ENCODE peak calls at places on chromosomes 5 and 9, in ten cellular contexts. X is activated CD8-positive, alpha-beta memory T cell treated with anti-CD3 and anti-CD28 coated beads for 48 hours; M is GM18507; H is left ventricle myocardium inferior; W is WERI-Rb-1; B is T47D; Z is RCC 7860; I is CD8-positive, alpha-beta memory T cell; S is GM13976; V is HTR-8/SVneo. T is an unnamed sample.

GRCh38 chr5:83077662-83078261 is 415 bp downstream of the XRCC4 start:
- DNase-seq in W (no peak), B (no peak), H (no peak), X (no peak), I (no peak), S (peak), V (peak), M (no peak), Z (no peak), T (no peak)

GRCh38 chr9:4700093-4700492 is 20.7 kb downstream of the CDC37L1 start:
- DNase-seq in B (no peak), Z (no peak), V (no peak), H (no peak), I (no peak), X (no peak), M (no peak), W (no peak), S (no peak), T (no peak)

GRCh38 chr5:80127037-80127642 is 92.0 kb downstream of the THBS4 start:
- DNase-seq in S (no peak), I (no peak), H (no peak), B (no peak), X (no peak), M (no peak), W (no peak), V (no peak), Z (peak), T (peak)

GRCh38 chr5:150774145-150774544 is 4.4 kb upstream of the SMIM3 start:
- DNase-seq in M (no peak), Z (peak), I (no peak), X (no peak), V (no peak), S (no peak), H (no peak), W (no peak), B (no peak), T (no peak)

GRCh38 chr9:127418037-127418471 is 6.1 kb upstream of the ZNF79 start:
- DNase-seq in I (peak), H (no peak), B (no peak), Z (no peak), S (peak), X (no peak), W (peak), V (peak), M (no peak), T (peak)

GRCh38 chr5:56313004-56313531 is 79.9 kb upstream of the ANKRD55 start:
- DNase-seq in V (no peak), W (no peak), Z (no peak), M (no peak), I (no peak), X (no peak), H (no peak), S (no peak), B (no peak), T (no peak)

GRCh38 chr9:127942152-127943010 is 4.7 kb upstream of the DPM2 start:
- DNase-seq in B (peak), X (no peak), Z (peak), H (peak), S (peak), I (peak), V (peak), M (no peak), W (peak), T (peak)

GRCh38 chr5:123997354-123998215 is 485.6 kb downstream of the CSNK1G3 start:
- DNase-seq in H (no peak), S (no peak), B (no peak), I (no peak), M (no peak), X (no peak), W (no peak), Z (no peak), V (peak), T (no peak)

GRCh38 chr9:75803130-75803529 is 87.3 kb upstream of the PCSK5 start:
- DNase-seq in I (no peak), S (no peak), Z (peak), X (no peak), W (no peak), H (no peak), M (no peak), B (no peak), V (no peak), T (no peak)

GRCh38 chr9:38357350-38358114 is 35.0 kb upstream of the ALDH1B1 start:
- DNase-seq in H (no peak), Z (no peak), M (no peak), X (no peak), I (no peak), W (no peak), B (no peak), S (no peak), V (no peak), T (no peak)

GRCh38 chr5:133824661-133825254 is 143.7 kb downstream of the C5orf15 start:
- DNase-seq in Z (peak), M (peak), B (no peak), S (peak), W (no peak), V (no peak), H (no peak), X (peak), I (no peak), T (peak)

GRCh38 chr9:95004452-95005275 is 278.2 kb downstream of the AOPEP start:
- DNase-seq in M (peak), H (peak), V (no peak), S (peak), X (no peak), Z (peak), W (peak), B (peak), I (no peak), T (peak)

GRCh38 chr9:129587487-129588262 is 33.2 kb downstream of the C9orf50 start:
- DNase-seq in V (no peak), B (no peak), H (no peak), M (no peak), I (no peak), W (no peak), S (no peak), X (no peak), Z (no peak), T (no peak)

GRCh38 chr5:83530186-83530585 is 58.6 kb downstream of the VCAN start:
- DNase-seq in H (no peak), X (no peak), S (no peak), B (no peak), V (no peak), W (no peak), I (no peak), Z (no peak), M (no peak), T (no peak)

GRCh38 chr9:126650830-126651341 is 37.2 kb downstream of the LMX1B start:
- DNase-seq in H (no peak), V (peak), M (no peak), I (no peak), S (no peak), W (no peak), B (no peak), X (no peak), Z (no peak), T (no peak)

GRCh38 chr5:149325166-149325735 is 20.0 kb upstream of the GRPEL2 start:
- DNase-seq in M (no peak), S (no peak), W (no peak), B (no peak), V (peak), H (no peak), X (no peak), I (no peak), Z (no peak), T (no peak)

GRCh38 chr5:118407958-118408357 is 580.4 kb downstream of the DTWD2 start:
- DNase-seq in B (no peak), W (no peak), M (no peak), H (no peak), V (no peak), Z (no peak), X (no peak), I (no peak), S (no peak), T (no peak)

GRCh38 chr5:175873090-175873454 is 1.7 kb downstream of the CPLX2 start:
- DNase-seq in S (no peak), V (no peak), H (no peak), W (peak), I (no peak), B (no peak), M (no peak), Z (no peak), X (no peak), T (peak)

GRCh38 chr5:1727571-1727970 is 72.1 kb downstream of the MRPL36 start:
- DNase-seq in Z (no peak), I (no peak), M (no peak), H (no peak), B (no peak), W (no peak), X (no peak), V (no peak), S (no peak), T (no peak)

GRCh38 chr5:153896117-153896516 is 142.6 kb downstream of the FAM114A2 start:
- DNase-seq in V (no peak), S (no peak), I (no peak), M (no peak), H (no peak), B (no peak), Z (no peak), W (no peak), X (no peak), T (no peak)

GRCh38 chr5:98679963-98680362 is 93.5 kb upstream of the RGMB start:
- DNase-seq in B (no peak), H (no peak), Z (peak), M (no peak), V (no peak), X (no peak), I (no peak), W (no peak), S (no peak), T (no peak)

GRCh38 chr5:140295414-140295813 is 7.5 kb downstream of the PFDN1 start:
- DNase-seq in M (no peak), B (no peak), S (no peak), W (no peak), X (no peak), I (no peak), Z (peak), H (no peak), V (peak), T (no peak)

GRCh38 chr9:6214903-6215302 is 704 bp upstream of the IL33 start:
- DNase-seq in W (no peak), Z (no peak), X (no peak), S (no peak), M (no peak), H (no peak), I (no peak), B (no peak), V (no peak), T (no peak)

GRCh38 chr5:39775458-39776365 is 350.9 kb upstream of the DAB2 start:
- DNase-seq in X (no peak), S (no peak), I (no peak), W (no peak), V (peak), M (no peak), B (no peak), Z (peak), H (no peak), T (no peak)

GRCh38 chr9:136172412-136173079 is 32.4 kb downstream of the LHX3 start:
- DNase-seq in I (no peak), V (no peak), W (no peak), H (no peak), S (no peak), M (no peak), Z (no peak), X (no peak), B (peak), T (no peak)

GRCh38 chr9:76866689-76867088 is 39.2 kb downstream of the PRUNE2 start:
- DNase-seq in V (peak), B (no peak), S (no peak), X (no peak), M (no peak), Z (peak), W (no peak), I (no peak), H (no peak), T (no peak)

GRCh38 chr5:30607301-30607700 is 586.2 kb upstream of the CDH6 start:
- DNase-seq in I (no peak), W (no peak), X (no peak), S (no peak), H (no peak), V (no peak), M (no peak), Z (no peak), B (no peak), T (no peak)

T was measured in GM13977.